ENCODE peak calls at places on chromosomes 1 and 21, in nine cellular contexts. One of them, this sample, is unnamed.

GRCh38 chr1:240803151-240803550 is 191.2 kb upstream of the GREM2 start:
- DNase-seq in heart right ventricle: no peak
- DNase-seq in fibroblast of lung: peak
- DNase-seq in fibroblast of mammary gland: peak
- DNase-seq in heart left ventricle: no peak
- DNase-seq in left lung: no peak
- DNase-seq in AG10803: peak
- DNase-seq in foreskin fibroblast: peak
- DNase-seq in coronary artery: no peak
- DNase-seq in this sample: no peak

GRCh38 chr1:207811920-207812720 is 60.3 kb downstream of the CD46 start:
- DNase-seq in heart right ventricle: peak
- DNase-seq in fibroblast of lung: peak
- DNase-seq in fibroblast of mammary gland: peak
- DNase-seq in heart left ventricle: peak
- DNase-seq in left lung: peak
- DNase-seq in AG10803: no peak
- DNase-seq in foreskin fibroblast: peak
- DNase-seq in coronary artery: no peak
- DNase-seq in this sample: peak

GRCh38 chr1:27436204-27437159 is 44.1 kb downstream of the GPR3 start:
- DNase-seq in heart right ventricle: peak
- DNase-seq in fibroblast of lung: peak
- DNase-seq in fibroblast of mammary gland: peak
- DNase-seq in heart left ventricle: no peak
- DNase-seq in left lung: no peak
- DNase-seq in AG10803: peak
- DNase-seq in foreskin fibroblast: peak
- DNase-seq in coronary artery: no peak
- DNase-seq in this sample: no peak

GRCh38 chr1:82788038-82788437 is 987.3 kb downstream of the ADGRL2 start:
- DNase-seq in heart right ventricle: no peak
- DNase-seq in fibroblast of lung: no peak
- DNase-seq in fibroblast of mammary gland: no peak
- DNase-seq in heart left ventricle: no peak
- DNase-seq in left lung: no peak
- DNase-seq in AG10803: no peak
- DNase-seq in foreskin fibroblast: no peak
- DNase-seq in coronary artery: no peak
- DNase-seq in this sample: no peak

GRCh38 chr1:38114231-38114630 is 67.6 kb upstream of the POU3F1 start:
- DNase-seq in heart right ventricle: no peak
- DNase-seq in fibroblast of lung: no peak
- DNase-seq in fibroblast of mammary gland: peak
- DNase-seq in heart left ventricle: no peak
- DNase-seq in left lung: no peak
- DNase-seq in AG10803: peak
- DNase-seq in foreskin fibroblast: no peak
- DNase-seq in coronary artery: no peak
- DNase-seq in this sample: peak

GRCh38 chr1:236181059-236181458 is 38.7 kb downstream of the GPR137B start:
- DNase-seq in heart right ventricle: no peak
- DNase-seq in fibroblast of lung: no peak
- DNase-seq in fibroblast of mammary gland: no peak
- DNase-seq in heart left ventricle: no peak
- DNase-seq in left lung: no peak
- DNase-seq in AG10803: peak
- DNase-seq in foreskin fibroblast: peak
- DNase-seq in coronary artery: no peak
- DNase-seq in this sample: no peak

GRCh38 chr1:184513421-184513820 is 126.6 kb downstream of the C1orf21 start:
- DNase-seq in heart right ventricle: no peak
- DNase-seq in fibroblast of lung: no peak
- DNase-seq in fibroblast of mammary gland: no peak
- DNase-seq in heart left ventricle: no peak
- DNase-seq in left lung: no peak
- DNase-seq in AG10803: no peak
- DNase-seq in foreskin fibroblast: peak
- DNase-seq in coronary artery: no peak
- DNase-seq in this sample: no peak

GRCh38 chr1:3607703-3608065 is 3.6 kb downstream of the MEGF6 start:
- DNase-seq in heart right ventricle: no peak
- DNase-seq in fibroblast of lung: no peak
- DNase-seq in fibroblast of mammary gland: no peak
- DNase-seq in heart left ventricle: no peak
- DNase-seq in left lung: no peak
- DNase-seq in AG10803: no peak
- DNase-seq in foreskin fibroblast: no peak
- DNase-seq in coronary artery: no peak
- DNase-seq in this sample: no peak

GRCh38 chr1:9027307-9027706 is 1.1 kb upstream of the SLC2A7 start:
- DNase-seq in heart right ventricle: no peak
- DNase-seq in fibroblast of lung: no peak
- DNase-seq in fibroblast of mammary gland: no peak
- DNase-seq in heart left ventricle: no peak
- DNase-seq in left lung: no peak
- DNase-seq in AG10803: no peak
- DNase-seq in foreskin fibroblast: no peak
- DNase-seq in coronary artery: no peak
- DNase-seq in this sample: no peak

GRCh38 chr1:157641177-157641576 is 43.3 kb upstream of the FCRL4 start:
- DNase-seq in heart right ventricle: no peak
- DNase-seq in fibroblast of lung: no peak
- DNase-seq in fibroblast of mammary gland: no peak
- DNase-seq in heart left ventricle: no peak
- DNase-seq in left lung: no peak
- DNase-seq in AG10803: no peak
- DNase-seq in foreskin fibroblast: no peak
- DNase-seq in coronary artery: no peak
- DNase-seq in this sample: no peak

GRCh38 chr1:8347635-8348034 is 29.7 kb downstream of the SLC45A1 start:
- DNase-seq in heart right ventricle: no peak
- DNase-seq in fibroblast of lung: no peak
- DNase-seq in fibroblast of mammary gland: no peak
- DNase-seq in heart left ventricle: no peak
- DNase-seq in left lung: no peak
- DNase-seq in AG10803: no peak
- DNase-seq in foreskin fibroblast: peak
- DNase-seq in coronary artery: no peak
- DNase-seq in this sample: no peak

GRCh38 chr1:110780600-110781484 is 92.1 kb upstream of the CD53 start:
- DNase-seq in heart right ventricle: peak
- DNase-seq in fibroblast of lung: peak
- DNase-seq in fibroblast of mammary gland: peak
- DNase-seq in heart left ventricle: peak
- DNase-seq in left lung: peak
- DNase-seq in AG10803: peak
- DNase-seq in foreskin fibroblast: peak
- DNase-seq in coronary artery: no peak
- DNase-seq in this sample: peak

GRCh38 chr1:160225345-160225744 is 20.2 kb downstream of the PEA15 start:
- DNase-seq in heart right ventricle: no peak
- DNase-seq in fibroblast of lung: no peak
- DNase-seq in fibroblast of mammary gland: no peak
- DNase-seq in heart left ventricle: no peak
- DNase-seq in left lung: no peak
- DNase-seq in AG10803: no peak
- DNase-seq in foreskin fibroblast: no peak
- DNase-seq in coronary artery: no peak
- DNase-seq in this sample: no peak

GRCh38 chr21:14526199-14526598 is 19.9 kb downstream of the SAMSN1 start:
- DNase-seq in heart right ventricle: no peak
- DNase-seq in fibroblast of lung: no peak
- DNase-seq in fibroblast of mammary gland: peak
- DNase-seq in heart left ventricle: no peak
- DNase-seq in left lung: no peak
- DNase-seq in AG10803: no peak
- DNase-seq in foreskin fibroblast: no peak
- DNase-seq in coronary artery: no peak
- DNase-seq in this sample: no peak

GRCh38 chr1:2160691-2161320 is 33.8 kb downstream of the FAAP20 start:
- DNase-seq in heart right ventricle: no peak
- DNase-seq in fibroblast of lung: no peak
- DNase-seq in fibroblast of mammary gland: no peak
- DNase-seq in heart left ventricle: no peak
- DNase-seq in left lung: no peak
- DNase-seq in AG10803: no peak
- DNase-seq in foreskin fibroblast: no peak
- DNase-seq in coronary artery: no peak
- DNase-seq in this sample: no peak

GRCh38 chr21:46219591-46220239 is 8.9 kb downstream of the LSS start:
- DNase-seq in heart right ventricle: no peak
- DNase-seq in fibroblast of lung: no peak
- DNase-seq in fibroblast of mammary gland: no peak
- DNase-seq in heart left ventricle: no peak
- DNase-seq in left lung: no peak
- DNase-seq in AG10803: no peak
- DNase-seq in foreskin fibroblast: no peak
- DNase-seq in coronary artery: no peak
- DNase-seq in this sample: no peak

GRCh38 chr1:7335224-7335879 is 435.7 kb upstream of the VAMP3 start:
- DNase-seq in heart right ventricle: no peak
- DNase-seq in fibroblast of lung: peak
- DNase-seq in fibroblast of mammary gland: no peak
- DNase-seq in heart left ventricle: no peak
- DNase-seq in left lung: no peak
- DNase-seq in AG10803: no peak
- DNase-seq in foreskin fibroblast: no peak
- DNase-seq in coronary artery: no peak
- DNase-seq in this sample: no peak

GRCh38 chr1:8113257-8114220 is 87.4 kb upstream of the ERRFI1 start:
- DNase-seq in heart right ventricle: no peak
- DNase-seq in fibroblast of lung: no peak
- DNase-seq in fibroblast of mammary gland: peak
- DNase-seq in heart left ventricle: no peak
- DNase-seq in left lung: no peak
- DNase-seq in AG10803: no peak
- DNase-seq in foreskin fibroblast: peak
- DNase-seq in coronary artery: no peak
- DNase-seq in this sample: no peak

GRCh38 chr1:224780736-224781135 is 148.7 kb upstream of the DNAH14 start:
- DNase-seq in heart right ventricle: no peak
- DNase-seq in fibroblast of lung: no peak
- DNase-seq in fibroblast of mammary gland: no peak
- DNase-seq in heart left ventricle: no peak
- DNase-seq in left lung: no peak
- DNase-seq in AG10803: no peak
- DNase-seq in foreskin fibroblast: no peak
- DNase-seq in coronary artery: no peak
- DNase-seq in this sample: no peak

GRCh38 chr1:211135342-211135950 is 1.5 kb upstream of the KCNH1 start:
- DNase-seq in heart right ventricle: no peak
- DNase-seq in fibroblast of lung: peak
- DNase-seq in fibroblast of mammary gland: peak
- DNase-seq in heart left ventricle: no peak
- DNase-seq in left lung: no peak
- DNase-seq in AG10803: peak
- DNase-seq in foreskin fibroblast: peak
- DNase-seq in coronary artery: no peak
- DNase-seq in this sample: no peak

GRCh38 chr1:156310962-156311361 is 11.9 kb upstream of the VHLL start:
- DNase-seq in heart right ventricle: no peak
- DNase-seq in fibroblast of lung: peak
- DNase-seq in fibroblast of mammary gland: peak
- DNase-seq in heart left ventricle: no peak
- DNase-seq in left lung: no peak
- DNase-seq in AG10803: peak
- DNase-seq in foreskin fibroblast: peak
- DNase-seq in coronary artery: no peak
- DNase-seq in this sample: peak

GRCh38 chr1:64976361-64976760 is 10.0 kb upstream of the JAK1 start:
- DNase-seq in heart right ventricle: no peak
- DNase-seq in fibroblast of lung: no peak
- DNase-seq in fibroblast of mammary gland: no peak
- DNase-seq in heart left ventricle: no peak
- DNase-seq in left lung: no peak
- DNase-seq in AG10803: no peak
- DNase-seq in foreskin fibroblast: no peak
- DNase-seq in coronary artery: no peak
- DNase-seq in this sample: no peak

DNA sequence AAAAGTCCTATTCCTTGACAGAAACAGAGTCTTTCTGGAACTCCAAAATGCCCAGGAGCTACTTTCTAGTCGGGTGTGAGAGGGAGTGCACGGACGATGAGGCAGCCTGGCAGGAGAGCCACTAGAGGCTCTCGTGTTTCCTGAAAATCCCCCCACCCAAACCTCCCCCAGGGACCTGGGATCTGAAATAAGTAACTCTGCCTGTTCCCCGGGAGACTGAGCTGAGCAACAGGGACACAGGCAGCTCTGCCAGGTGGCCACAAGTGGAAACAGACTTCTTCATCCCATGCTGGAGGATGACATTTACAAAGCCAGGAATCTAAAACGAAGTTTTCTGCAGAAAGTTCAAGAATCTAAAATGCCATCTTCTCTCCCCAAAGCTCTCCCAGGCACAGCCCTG is 77.1 kb downstream of the ITPKB start:
- DNase-seq in heart right ventricle: no peak
- DNase-seq in fibroblast of lung: peak
- DNase-seq in fibroblast of mammary gland: peak
- DNase-seq in heart left ventricle: no peak
- DNase-seq in left lung: no peak
- DNase-seq in AG10803: peak
- DNase-seq in foreskin fibroblast: peak
- DNase-seq in coronary artery: no peak
- DNase-seq in this sample: no peak
- TF ChIP-seq CTCF in heart right ventricle: no peak
- TF ChIP-seq CTCF in fibroblast of lung: no peak
- TF ChIP-seq CTCF in fibroblast of mammary gland: no peak
- TF ChIP-seq CTCF in heart left ventricle: no peak
- TF ChIP-seq CTCF in left lung: no peak
- TF ChIP-seq CTCF in AG10803: peak
- TF ChIP-seq CTCF in foreskin fibroblast: no peak
- TF ChIP-seq CTCF in coronary artery: no peak
- TF ChIP-seq CTCF in this sample: no peak

GRCh38 chr1:23169727-23170335 is 1.2 kb upstream of the LUZP1 start:
- DNase-seq in heart right ventricle: peak
- DNase-seq in fibroblast of lung: peak
- DNase-seq in fibroblast of mammary gland: peak
- DNase-seq in heart left ventricle: peak
- DNase-seq in left lung: peak
- DNase-seq in AG10803: peak
- DNase-seq in foreskin fibroblast: peak
- DNase-seq in coronary artery: peak
- DNase-seq in this sample: peak
- H3K4me3 ChIP-seq in heart right ventricle: peak
- H3K4me3 ChIP-seq in fibroblast of lung: no peak
- H3K4me3 ChIP-seq in fibroblast of mammary gland: peak
- H3K4me3 ChIP-seq in heart left ventricle: peak
- H3K4me3 ChIP-seq in left lung: peak
- H3K4me3 ChIP-seq in AG10803: peak
- H3K4me3 ChIP-seq in foreskin fibroblast: peak
- H3K4me3 ChIP-seq in coronary artery: peak
- H3K4me3 ChIP-seq in this sample: peak

GRCh38 chr21:22813201-22813600 is 1815.0 kb downstream of the NCAM2 start:
- DNase-seq in heart right ventricle: no peak
- DNase-seq in fibroblast of lung: no peak
- DNase-seq in fibroblast of mammary gland: no peak
- DNase-seq in heart left ventricle: no peak
- DNase-seq in left lung: no peak
- DNase-seq in AG10803: no peak
- DNase-seq in foreskin fibroblast: no peak
- DNase-seq in coronary artery: no peak
- DNase-seq in this sample: no peak
- TF ChIP-seq CTCF in heart right ventricle: no peak
- TF ChIP-seq CTCF in fibroblast of lung: no peak
- TF ChIP-seq CTCF in fibroblast of mammary gland: no peak
- TF ChIP-seq CTCF in heart left ventricle: no peak
- TF ChIP-seq CTCF in left lung: no peak
- TF ChIP-seq CTCF in AG10803: no peak
- TF ChIP-seq CTCF in foreskin fibroblast: no peak
- TF ChIP-seq CTCF in coronary artery: no peak
- TF ChIP-seq CTCF in this sample: no peak

GRCh38 chr1:12088607-12089006 is 25.5 kb downstream of the TNFRSF8 start:
- DNase-seq in heart right ventricle: no peak
- DNase-seq in fibroblast of lung: no peak
- DNase-seq in fibroblast of mammary gland: no peak
- DNase-seq in heart left ventricle: peak
- DNase-seq in left lung: no peak
- DNase-seq in AG10803: no peak
- DNase-seq in foreskin fibroblast: no peak
- DNase-seq in coronary artery: no peak
- DNase-seq in this sample: no peak
- H3K4me3 ChIP-seq in heart right ventricle: no peak
- H3K4me3 ChIP-seq in fibroblast of lung: no peak
- H3K4me3 ChIP-seq in fibroblast of mammary gland: no peak
- H3K4me3 ChIP-seq in heart left ventricle: no peak
- H3K4me3 ChIP-seq in left lung: no peak
- H3K4me3 ChIP-seq in AG10803: no peak
- H3K4me3 ChIP-seq in foreskin fibroblast: no peak
- H3K4me3 ChIP-seq in coronary artery: no peak
- H3K4me3 ChIP-seq in this sample: no peak

This sample was measured in dorsolateral prefrontal cortex.